ENCODE peak calls at places on chromosomes 4 and X, in five cellular contexts. E is cardiac fibroblast, U is HCT116, F is esophagus squamous epithelium, L is Karpas-422. H is an unnamed sample.

GRCh38 chr4:10082047-10082446 is 34.6 kb downstream of the WDR1 start:
- DNase-seq in E (no peak), U (no peak), F (no peak), L (no peak), H (no peak)

GRCh38 chr4:173862754-173863153 is 332.7 kb upstream of the HAND2 start:
- DNase-seq in E (no peak), U (no peak), F (no peak), L (no peak), H (no peak)

GRCh38 chr4:150010525-150011126 is 67.6 kb upstream of the DCLK2 start:
- DNase-seq in E (peak; percentile 81), U (peak; percentile 63), F (no peak), L (peak; percentile 76), H (peak; percentile 18)

GRCh38 chr4:26878729-26879415 is 18.2 kb downstream of the STIM2 start:
- DNase-seq in E (peak; percentile 54), U (no peak), F (no peak), L (no peak), H (no peak)

GRCh38 chr4:85744950-85745349 is 270.0 kb downstream of the ARHGAP24 start:
- DNase-seq in E (no peak), U (peak; percentile 46), F (no peak), L (no peak), H (no peak)

GRCh38 chrX:119981286-119982070 is 37.9 kb upstream of the NKAP start:
- DNase-seq in E (peak; percentile 47), U (peak; percentile 42), F (no peak), L (peak; percentile 79), H (peak; percentile 8)

GRCh38 chrX:128436397-128437103 is 384.3 kb upstream of the ACTRT1 start:
- DNase-seq in E (no peak), U (no peak), F (no peak), L (no peak), H (no peak)

GRCh38 chr4:174600391-174600790 is 78.1 kb upstream of the HPGD start:
- DNase-seq in E (no peak), U (no peak), F (no peak), L (no peak), H (no peak)

GRCh38 chr4:140103676-140104075 is 50.3 kb downstream of the MAML3 start:
- DNase-seq in E (peak; percentile 83), U (no peak), F (no peak), L (no peak), H (no peak)

GRCh38 chr4:141142423-141142822 is 9.2 kb upstream of the RNF150 start:
- DNase-seq in E (no peak), U (no peak), F (no peak), L (no peak), H (no peak)

GRCh38 chr4:16516796-16517413 is 290.6 kb upstream of the TAPT1 start:
- DNase-seq in E (peak; percentile 72), U (no peak), F (no peak), L (peak; percentile 66), H (peak; percentile 38)

GRCh38 chr4:57607616-57608150 is 497.5 kb upstream of the IGFBP7 start:
- DNase-seq in E (no peak), U (no peak), F (no peak), L (no peak), H (no peak)

GRCh38 chrX:8783100-8784098 is 17.8 kb downstream of the FAM9A start:
- DNase-seq in E (peak; percentile 23), U (no peak), F (no peak), L (peak; percentile 62), H (peak; percentile 1)

GRCh38 chr4:89254847-89255246 is 52.8 kb downstream of the GPRIN3 start:
- DNase-seq in E (peak; percentile 52), U (peak; percentile 37), F (no peak), L (peak; percentile 59), H (peak; percentile 3)

GRCh38 chr4:6109842-6110560 is 90.3 kb downstream of the JAKMIP1 start:
- DNase-seq in E (no peak), U (peak; percentile 65), F (no peak), L (no peak), H (no peak)

GRCh38 chr4:74640111-74640903 is 154.0 kb downstream of the BTC start:
- DNase-seq in E (peak; percentile 80), U (no peak), F (no peak), L (no peak), H (no peak)

GRCh38 chr4:169348541-169348940 is 77.8 kb upstream of the SH3RF1 start:
- DNase-seq in E (no peak), U (no peak), F (no peak), L (no peak), H (no peak)

GRCh38 chr4:163600731-163601130 is 106.2 kb downstream of the TMA16 start:
- DNase-seq in E (no peak), U (no peak), F (no peak), L (peak; percentile 77), H (no peak)

GRCh38 chrX:8914636-8915035 is 113.5 kb upstream of the FAM9A start:
- DNase-seq in E (no peak), U (no peak), F (no peak), L (no peak), H (no peak)

GRCh38 chrX:48540480-48540879 is 966 bp downstream of the TBC1D25 start:
- DNase-seq in E (no peak), U (no peak), F (no peak), L (no peak), H (no peak)

DNA sequence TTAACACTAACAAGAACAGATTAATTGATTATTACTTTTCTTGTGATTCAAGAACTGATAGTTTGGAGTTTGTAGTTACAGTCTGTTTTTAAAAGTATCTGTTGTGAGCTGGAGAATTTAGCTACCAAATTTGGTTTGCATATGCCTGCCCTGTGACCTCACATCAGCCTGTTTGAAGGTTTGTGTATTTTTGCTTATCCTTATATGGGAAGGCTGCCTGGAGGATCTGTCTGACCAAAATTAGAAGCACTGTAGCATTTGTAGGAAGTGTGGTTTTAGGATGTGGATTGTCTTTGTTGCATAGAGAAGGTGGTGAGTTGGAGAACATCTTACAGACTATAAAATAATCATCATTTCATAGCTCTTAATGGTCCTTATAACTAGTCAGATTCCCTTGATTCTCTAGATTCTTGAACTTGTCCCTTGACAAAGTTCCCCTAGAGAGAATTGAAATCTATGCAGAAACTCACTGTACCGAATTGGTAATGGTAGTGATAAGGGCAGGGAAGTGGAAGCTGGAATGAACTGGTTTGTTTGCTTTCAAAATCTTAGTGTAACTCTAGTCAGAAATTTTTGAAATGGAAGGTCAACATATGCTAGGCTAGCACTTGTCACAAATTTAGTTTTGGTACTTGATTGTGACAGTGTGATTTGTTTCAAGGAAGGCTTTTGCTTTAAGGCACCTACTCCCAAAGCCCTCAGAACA is 57.3 kb downstream of the SH3BGRL start:
- DNase-seq in E (peak; percentile 64), U (no peak), F (no peak), L (no peak), H (peak; percentile 0)
- H3K4me3 ChIP-seq in E (no peak overlapping the region), U (no peak overlapping the region), F (no peak overlapping the region), L (no peak overlapping the region), H (no peak overlapping the region)

DNA sequence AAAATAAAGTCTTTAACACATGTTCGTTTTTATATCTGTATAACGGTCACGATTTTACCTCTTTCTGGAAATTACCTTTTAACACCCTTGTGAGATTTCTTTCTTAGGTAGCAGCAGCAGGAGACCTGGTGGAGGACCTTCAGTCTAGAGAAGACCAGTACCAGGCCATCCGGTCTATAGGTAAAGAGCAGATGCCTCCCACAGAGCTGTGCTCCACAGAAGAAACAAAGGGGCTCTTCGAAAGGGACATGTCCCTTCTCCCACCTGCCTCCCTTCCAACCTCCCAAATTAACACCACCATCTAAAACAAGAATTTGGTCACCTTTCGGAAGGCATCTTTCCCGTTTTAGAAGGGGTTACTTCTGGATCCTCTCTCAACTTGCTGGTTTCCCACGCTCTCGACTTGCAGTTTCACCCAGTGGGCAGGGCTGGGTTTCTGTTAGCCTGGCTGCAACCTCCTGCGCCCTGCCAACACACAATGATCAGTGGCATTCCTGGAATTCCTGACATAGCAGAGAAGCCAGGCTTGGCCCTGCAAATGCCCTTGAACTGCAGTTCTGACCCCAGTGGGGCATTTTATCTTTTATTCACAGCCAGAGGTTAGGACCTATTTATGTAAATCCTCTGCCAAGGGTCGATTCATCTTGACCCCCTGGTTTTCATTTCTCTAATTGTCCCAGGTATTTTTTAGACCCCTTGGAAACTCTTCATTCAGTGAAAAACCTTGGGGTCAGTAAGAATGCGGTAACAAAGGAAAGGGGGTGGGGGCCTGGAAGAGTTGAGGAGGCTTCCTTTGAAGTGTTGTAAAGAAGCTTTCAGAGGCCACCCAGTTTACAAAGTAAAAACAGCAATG is 217.8 kb downstream of the ZNF674 start:
- DNase-seq in E (peak; percentile 44), U (peak; percentile 76), F (no peak), L (no peak), H (no peak)
- H3K4me3 ChIP-seq in E (no peak overlapping the region), U (peak overlapping the region; percentile 36), F (no peak overlapping the region), L (no peak overlapping the region), H (no peak overlapping the region)

GRCh38 chrX:1119275-1119674 is 93.2 kb downstream of the CRLF2 start:
- DNase-seq in E (no peak), U (no peak), F (no peak), L (no peak), H (no peak)

GRCh38 chrX:1126738-1127137 is 85.7 kb downstream of the CRLF2 start:
- DNase-seq in E (no peak), U (no peak), F (no peak), L (no peak), H (no peak)

GRCh38 chrX:1118572-1119199 is 93.8 kb downstream of the CRLF2 start:
- DNase-seq in E (no peak), U (no peak), F (no peak), L (no peak), H (no peak)

DNA sequence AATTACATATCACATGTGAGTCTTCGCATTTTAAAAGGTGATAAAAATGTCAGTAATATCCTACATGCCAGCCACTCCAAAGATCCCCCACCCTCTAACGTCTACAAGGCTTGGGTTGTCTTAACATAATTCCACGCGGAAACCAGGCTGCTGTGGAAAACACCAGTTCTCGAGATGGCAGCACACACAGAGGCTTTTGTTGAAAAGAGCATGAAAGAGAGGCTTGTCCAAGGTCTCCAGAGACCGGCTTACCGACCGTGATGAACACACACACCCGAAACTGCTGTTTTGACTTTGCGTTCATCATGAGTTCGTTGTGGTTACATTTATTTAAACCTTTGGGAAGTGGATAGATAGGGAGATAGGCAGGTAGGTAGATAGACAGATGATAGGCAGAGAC is 87.9 kb downstream of the CRLF2 start:
- DNase-seq in E (no peak), U (no peak), F (no peak), L (no peak), H (no peak)
- H3K4me3 ChIP-seq in E (no peak overlapping the region), U (no peak overlapping the region), F (no peak overlapping the region), L (no peak overlapping the region), H (no peak overlapping the region)

GRCh38 chr4:185803015-185803414 is 9.0 kb downstream of the SORBS2 start:
- DNase-seq in E (peak; percentile 10), U (no peak), F (no peak), L (no peak), H (no peak)

GRCh38 chr4:185809517-185810071 is 2.4 kb downstream of the SORBS2 start:
- DNase-seq in E (no peak), U (no peak), F (no peak), L (no peak), H (no peak)

GRCh38 chr4:185805262-185805802 is 6.7 kb downstream of the SORBS2 start:
- DNase-seq in E (no peak), U (no peak), F (no peak), L (no peak), H (no peak)

GRCh38 chr4:185801471-185801870 is 10.5 kb downstream of the SORBS2 start:
- DNase-seq in E (peak; percentile 27), U (no peak), F (no peak), L (no peak), H (no peak)

DNA sequence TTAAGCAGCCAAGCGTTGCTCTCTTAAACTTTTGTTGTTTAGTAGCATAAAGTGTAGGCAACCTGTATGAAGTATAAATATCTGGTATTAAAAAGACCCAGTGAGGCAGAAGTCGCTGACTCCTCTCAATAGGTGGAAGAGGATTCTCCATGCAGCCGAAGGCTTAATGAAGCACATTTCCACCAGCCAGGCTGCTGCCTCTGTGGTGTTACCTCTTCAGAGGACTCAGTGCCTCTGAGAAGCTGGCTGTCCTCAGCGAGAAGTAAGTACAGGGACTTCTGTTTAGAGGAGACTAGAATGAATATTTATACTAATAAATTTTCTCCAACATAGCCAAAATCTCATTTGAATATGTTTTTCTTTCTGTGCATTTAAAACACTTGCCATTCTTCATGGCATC is 6.0 kb downstream of the SORBS2 start:
- DNase-seq in E (no peak), U (no peak), F (no peak), L (no peak), H (no peak)
- H3K4me3 ChIP-seq in E (no peak overlapping the region), U (no peak overlapping the region), F (no peak overlapping the region), L (no peak overlapping the region), H (no peak overlapping the region)

H was measured in Jurkat, Clone E6-1.